ENCODE peak calls at places on chromosomes 2 and 18, in six cellular contexts. One of them, this sample, is unnamed.

GRCh38 chr18:7367336-7367735 is 136.4 kb downstream of the LRRC30 start:
- DNase-seq in left kidney: no peak
- DNase-seq in hippocampal formation: no peak
- DNase-seq in left colon: no peak
- DNase-seq in activated gamma-delta T cell treated with Interleukin-2 at 50 U/mL for 16 hours: no peak
- DNase-seq in NCI-H510A: no peak
- DNase-seq in this sample: no peak

GRCh38 chr2:84486436-84487115 is 27.5 kb upstream of the SUCLG1 start:
- DNase-seq in left kidney: peak; percentile 69
- DNase-seq in hippocampal formation: no peak
- DNase-seq in left colon: peak; percentile 66
- DNase-seq in activated gamma-delta T cell treated with Interleukin-2 at 50 U/mL for 16 hours: no peak
- DNase-seq in NCI-H510A: peak; percentile 54
- DNase-seq in this sample: no peak

GRCh38 chr2:239327536-239328305 is 73.1 kb downstream of the HDAC4 start:
- DNase-seq in left kidney: no peak
- DNase-seq in hippocampal formation: no peak
- DNase-seq in left colon: peak; percentile 25
- DNase-seq in activated gamma-delta T cell treated with Interleukin-2 at 50 U/mL for 16 hours: no peak
- DNase-seq in NCI-H510A: no peak
- DNase-seq in this sample: no peak

GRCh38 chr2:158060862-158061435 is 40.7 kb upstream of the UPP2 start:
- DNase-seq in left kidney: no peak
- DNase-seq in hippocampal formation: no peak
- DNase-seq in left colon: no peak
- DNase-seq in activated gamma-delta T cell treated with Interleukin-2 at 50 U/mL for 16 hours: no peak
- DNase-seq in NCI-H510A: no peak
- DNase-seq in this sample: no peak

GRCh38 chr2:191569025-191569424 is 108.9 kb upstream of the NABP1 start:
- DNase-seq in left kidney: no peak
- DNase-seq in hippocampal formation: no peak
- DNase-seq in left colon: no peak
- DNase-seq in activated gamma-delta T cell treated with Interleukin-2 at 50 U/mL for 16 hours: no peak
- DNase-seq in NCI-H510A: no peak
- DNase-seq in this sample: no peak

GRCh38 chr18:79169958-79170555 is 100.9 kb downstream of the ATP9B start:
- DNase-seq in left kidney: peak; percentile 29
- DNase-seq in hippocampal formation: no peak
- DNase-seq in left colon: no peak
- DNase-seq in activated gamma-delta T cell treated with Interleukin-2 at 50 U/mL for 16 hours: no peak
- DNase-seq in NCI-H510A: no peak
- DNase-seq in this sample: no peak

GRCh38 chr2:190213441-190214335 is 105.9 kb downstream of the HIBCH start:
- DNase-seq in left kidney: peak; percentile 44
- DNase-seq in hippocampal formation: no peak
- DNase-seq in left colon: no peak
- DNase-seq in activated gamma-delta T cell treated with Interleukin-2 at 50 U/mL for 16 hours: no peak
- DNase-seq in NCI-H510A: no peak
- DNase-seq in this sample: no peak

GRCh38 chr18:3814840-3815239 is 364.9 kb downstream of the TGIF1 start:
- DNase-seq in left kidney: no peak
- DNase-seq in hippocampal formation: no peak
- DNase-seq in left colon: no peak
- DNase-seq in activated gamma-delta T cell treated with Interleukin-2 at 50 U/mL for 16 hours: no peak
- DNase-seq in NCI-H510A: no peak
- DNase-seq in this sample: no peak

GRCh38 chr2:142596334-142597088 is 281.0 kb upstream of the KYNU start:
- DNase-seq in left kidney: no peak
- DNase-seq in hippocampal formation: no peak
- DNase-seq in left colon: no peak
- DNase-seq in activated gamma-delta T cell treated with Interleukin-2 at 50 U/mL for 16 hours: no peak
- DNase-seq in NCI-H510A: no peak
- DNase-seq in this sample: no peak

GRCh38 chr2:1493361-1494126 is 80.3 kb downstream of the TPO start:
- DNase-seq in left kidney: no peak
- DNase-seq in hippocampal formation: no peak
- DNase-seq in left colon: peak; percentile 39
- DNase-seq in activated gamma-delta T cell treated with Interleukin-2 at 50 U/mL for 16 hours: no peak
- DNase-seq in NCI-H510A: no peak
- DNase-seq in this sample: no peak

GRCh38 chr2:143905587-143905986 is 614.3 kb downstream of the ZEB2 start:
- DNase-seq in left kidney: no peak
- DNase-seq in hippocampal formation: no peak
- DNase-seq in left colon: no peak
- DNase-seq in activated gamma-delta T cell treated with Interleukin-2 at 50 U/mL for 16 hours: no peak
- DNase-seq in NCI-H510A: no peak
- DNase-seq in this sample: no peak

GRCh38 chr2:234960091-234961088 is 8.6 kb downstream of the SH3BP4 start:
- DNase-seq in left kidney: peak; percentile 35
- DNase-seq in hippocampal formation: no peak
- DNase-seq in left colon: no peak
- DNase-seq in activated gamma-delta T cell treated with Interleukin-2 at 50 U/mL for 16 hours: no peak
- DNase-seq in NCI-H510A: no peak
- DNase-seq in this sample: no peak

GRCh38 chr2:177753682-177754475 is 318.7 kb downstream of the PDE11A start:
- DNase-seq in left kidney: peak; percentile 97
- DNase-seq in hippocampal formation: peak; percentile 31
- DNase-seq in left colon: peak; percentile 69
- DNase-seq in activated gamma-delta T cell treated with Interleukin-2 at 50 U/mL for 16 hours: no peak
- DNase-seq in NCI-H510A: peak; percentile 78
- DNase-seq in this sample: no peak

GRCh38 chr2:65161551-65162100 is 31.7 kb upstream of the RAB1A start:
- DNase-seq in left kidney: no peak
- DNase-seq in hippocampal formation: no peak
- DNase-seq in left colon: no peak
- DNase-seq in activated gamma-delta T cell treated with Interleukin-2 at 50 U/mL for 16 hours: no peak
- DNase-seq in NCI-H510A: no peak
- DNase-seq in this sample: no peak